ENCODE peak calls at places on chromosome 21, in four cellular contexts. One of them, this sample, is unnamed.

GRCh38 chr21:19433623-19434022 is 1030.0 kb upstream of the TMPRSS15 start:
- DNase-seq in AG20443: no peak
- DNase-seq in NCI-H748 treated with DMSO at 0.1 percent for 48 hours: no peak
- DNase-seq in CD8-positive, alpha-beta memory T cell: no peak
- DNase-seq in this sample: no peak

GRCh38 chr21:46663754-46664153 is 28.3 kb downstream of the PRMT2 start:
- DNase-seq in CD8-positive, alpha-beta memory T cell: no peak
- DNase-seq in NCI-H748 treated with DMSO at 0.1 percent for 48 hours: no peak
- DNase-seq in AG20443: no peak
- DNase-seq in this sample: no peak

GRCh38 chr21:21051109-21052055 is 53.2 kb downstream of the NCAM2 start:
- DNase-seq in AG20443: no peak
- DNase-seq in NCI-H748 treated with DMSO at 0.1 percent for 48 hours: no peak
- DNase-seq in CD8-positive, alpha-beta memory T cell: no peak
- DNase-seq in this sample: no peak

GRCh38 chr21:40425981-40426380 is 421.0 kb downstream of the DSCAM start:
- DNase-seq in CD8-positive, alpha-beta memory T cell: no peak
- DNase-seq in AG20443: no peak
- DNase-seq in NCI-H748 treated with DMSO at 0.1 percent for 48 hours: peak; percentile 13
- DNase-seq in this sample: no peak

GRCh38 chr21:45326834-45327457 is 39.3 kb upstream of the POFUT2 start:
- DNase-seq in AG20443: no peak
- DNase-seq in NCI-H748 treated with DMSO at 0.1 percent for 48 hours: no peak
- DNase-seq in CD8-positive, alpha-beta memory T cell: no peak
- DNase-seq in this sample: no peak

GRCh38 chr21:40016667-40017066 is 149.4 kb downstream of the PCP4 start:
- DNase-seq in CD8-positive, alpha-beta memory T cell: no peak
- DNase-seq in NCI-H748 treated with DMSO at 0.1 percent for 48 hours: no peak
- DNase-seq in AG20443: no peak
- DNase-seq in this sample: no peak

GRCh38 chr21:42002421-42002958 is 7.7 kb downstream of the ZBTB21 start:
- DNase-seq in AG20443: peak; percentile 81
- DNase-seq in CD8-positive, alpha-beta memory T cell: no peak
- DNase-seq in NCI-H748 treated with DMSO at 0.1 percent for 48 hours: no peak
- DNase-seq in this sample: peak; percentile 28

GRCh38 chr21:29311802-29312201 is 13.1 kb downstream of the BACH1 start:
- DNase-seq in AG20443: no peak
- DNase-seq in CD8-positive, alpha-beta memory T cell: no peak
- DNase-seq in NCI-H748 treated with DMSO at 0.1 percent for 48 hours: no peak
- DNase-seq in this sample: no peak

GRCh38 chr21:34967509-34968289 is 81.4 kb downstream of the RUNX1 start:
- DNase-seq in AG20443: no peak
- DNase-seq in CD8-positive, alpha-beta memory T cell: no peak
- DNase-seq in NCI-H748 treated with DMSO at 0.1 percent for 48 hours: no peak
- DNase-seq in this sample: no peak

GRCh38 chr21:44426663-44427191 is 28.6 kb upstream of the LRRC3 start:
- DNase-seq in NCI-H748 treated with DMSO at 0.1 percent for 48 hours: no peak
- DNase-seq in CD8-positive, alpha-beta memory T cell: no peak
- DNase-seq in AG20443: no peak
- DNase-seq in this sample: no peak

GRCh38 chr21:25898671-25899070 is 163.9 kb downstream of the GABPA start:
- DNase-seq in AG20443: no peak
- DNase-seq in NCI-H748 treated with DMSO at 0.1 percent for 48 hours: no peak
- DNase-seq in CD8-positive, alpha-beta memory T cell: no peak
- DNase-seq in this sample: no peak

GRCh38 chr21:35922618-35923017 is 137.7 kb downstream of the SETD4 start:
- DNase-seq in NCI-H748 treated with DMSO at 0.1 percent for 48 hours: no peak
- DNase-seq in AG20443: peak; percentile 14
- DNase-seq in CD8-positive, alpha-beta memory T cell: no peak
- DNase-seq in this sample: no peak

GRCh38 chr21:15183712-15184353 is 119.0 kb upstream of the NRIP1 start:
- DNase-seq in NCI-H748 treated with DMSO at 0.1 percent for 48 hours: no peak
- DNase-seq in AG20443: no peak
- DNase-seq in CD8-positive, alpha-beta memory T cell: no peak
- DNase-seq in this sample: no peak

GRCh38 chr21:44867999-44868700 is 5.3 kb downstream of the PTTG1IP start:
- DNase-seq in CD8-positive, alpha-beta memory T cell: peak; percentile 60
- DNase-seq in NCI-H748 treated with DMSO at 0.1 percent for 48 hours: no peak
- DNase-seq in AG20443: no peak
- DNase-seq in this sample: no peak

GRCh38 chr21:36415375-36415774 is 30.2 kb downstream of the CHAF1B start:
- DNase-seq in AG20443: no peak
- DNase-seq in CD8-positive, alpha-beta memory T cell: no peak
- DNase-seq in NCI-H748 treated with DMSO at 0.1 percent for 48 hours: no peak
- DNase-seq in this sample: no peak

GRCh38 chr21:31255846-31256395 is 88.1 kb downstream of the TIAM1 start:
- DNase-seq in NCI-H748 treated with DMSO at 0.1 percent for 48 hours: no peak
- DNase-seq in AG20443: no peak
- DNase-seq in CD8-positive, alpha-beta memory T cell: no peak
- DNase-seq in this sample: no peak

GRCh38 chr21:33238565-33239255 is 9.0 kb downstream of the IFNAR2 start:
- DNase-seq in AG20443: peak; percentile 22
- DNase-seq in CD8-positive, alpha-beta memory T cell: no peak
- DNase-seq in NCI-H748 treated with DMSO at 0.1 percent for 48 hours: no peak
- DNase-seq in this sample: no peak

GRCh38 chr21:14382486-14382834 is 486 bp downstream of the HSPA13 start:
- DNase-seq in NCI-H748 treated with DMSO at 0.1 percent for 48 hours: peak; percentile 55
- DNase-seq in CD8-positive, alpha-beta memory T cell: no peak
- DNase-seq in AG20443: no peak
- DNase-seq in this sample: no peak

GRCh38 chr21:44785620-44786344 is 15.8 kb downstream of the UBE2G2 start:
- DNase-seq in AG20443: no peak
- DNase-seq in NCI-H748 treated with DMSO at 0.1 percent for 48 hours: peak; percentile 52
- DNase-seq in CD8-positive, alpha-beta memory T cell: no peak
- DNase-seq in this sample: no peak

GRCh38 chr21:29477941-29478340 is 179.2 kb downstream of the BACH1 start:
- DNase-seq in NCI-H748 treated with DMSO at 0.1 percent for 48 hours: no peak
- DNase-seq in AG20443: peak; percentile 18
- DNase-seq in CD8-positive, alpha-beta memory T cell: no peak
- DNase-seq in this sample: no peak

GRCh38 chr21:22516230-22516629 is 1518.0 kb downstream of the NCAM2 start:
- DNase-seq in CD8-positive, alpha-beta memory T cell: no peak
- DNase-seq in NCI-H748 treated with DMSO at 0.1 percent for 48 hours: no peak
- DNase-seq in AG20443: no peak
- DNase-seq in this sample: no peak

GRCh38 chr21:32461503-32461902 is 49.0 kb downstream of the EVA1C start:
- DNase-seq in CD8-positive, alpha-beta memory T cell: no peak
- DNase-seq in NCI-H748 treated with DMSO at 0.1 percent for 48 hours: no peak
- DNase-seq in AG20443: no peak
- DNase-seq in this sample: no peak

GRCh38 chr21:37862536-37862935 is 53.7 kb downstream of the KCNJ6 start:
- DNase-seq in NCI-H748 treated with DMSO at 0.1 percent for 48 hours: no peak
- DNase-seq in CD8-positive, alpha-beta memory T cell: no peak
- DNase-seq in AG20443: peak; percentile 70
- DNase-seq in this sample: peak; percentile 62

GRCh38 chr21:45998871-45999580 is 17.5 kb downstream of the COL6A1 start:
- DNase-seq in CD8-positive, alpha-beta memory T cell: no peak
- DNase-seq in AG20443: no peak
- DNase-seq in NCI-H748 treated with DMSO at 0.1 percent for 48 hours: no peak
- DNase-seq in this sample: no peak

GRCh38 chr21:39630191-39630591 is 17.5 kb downstream of the B3GALT5 start:
- DNase-seq in AG20443: no peak
- DNase-seq in NCI-H748 treated with DMSO at 0.1 percent for 48 hours: no peak
- DNase-seq in CD8-positive, alpha-beta memory T cell: no peak
- DNase-seq in this sample: no peak

GRCh38 chr21:35220301-35220700 is 171.2 kb upstream of the RUNX1 start:
- DNase-seq in AG20443: peak; percentile 13
- DNase-seq in CD8-positive, alpha-beta memory T cell: no peak
- DNase-seq in NCI-H748 treated with DMSO at 0.1 percent for 48 hours: no peak
- DNase-seq in this sample: no peak

GRCh38 chr21:35352066-35352770 is 303.1 kb upstream of the RUNX1 start:
- DNase-seq in NCI-H748 treated with DMSO at 0.1 percent for 48 hours: no peak
- DNase-seq in AG20443: peak; percentile 64
- DNase-seq in CD8-positive, alpha-beta memory T cell: no peak
- DNase-seq in this sample: no peak

GRCh38 chr21:43340491-43341348 is 86.2 kb downstream of the SIK1 start:
- DNase-seq in AG20443: peak; percentile 90
- DNase-seq in CD8-positive, alpha-beta memory T cell: no peak
- DNase-seq in NCI-H748 treated with DMSO at 0.1 percent for 48 hours: no peak
- DNase-seq in this sample: peak; percentile 75

This sample was measured in hepatic stellate cell.